ENCODE peak calls at places on chromosomes 5 and 9, in six cellular contexts. X is PC-3, S is ovary, E is breast epithelium, A is H9, F is left lung. U is an unnamed sample. For H3K4me1, the result is how much of the 10 kb centered on the place peaks cover.

GRCh38 chr5:134140530-134141201 is 26.2 kb downstream of the TCF7 start:
- DNase-seq in S (peak), E (peak), F (peak), A (peak), X (peak), U (peak)

GRCh38 chr5:73151733-73152410 is 21.1 kb upstream of the TMEM174 start:
- DNase-seq in E (no peak), S (no peak), X (no peak), F (no peak), A (no peak), U (no peak)

GRCh38 chr5:175235251-175235963 is 208.6 kb downstream of the DRD1 start:
- DNase-seq in F (no peak), E (no peak), A (no peak), S (no peak), X (no peak), U (no peak)

GRCh38 chr9:545480-545879 is 296.0 kb upstream of the DMRT1 start:
- DNase-seq in S (peak), E (no peak), X (no peak), F (peak), A (no peak), U (peak)

GRCh38 chr5:5331838-5332237 is 90.6 kb upstream of the ICE1 start:
- DNase-seq in E (no peak), F (no peak), S (no peak), A (no peak), X (no peak), U (no peak)

GRCh38 chr9:38215465-38215864 is 146.4 kb upstream of the SHB start:
- DNase-seq in E (no peak), F (no peak), S (no peak), A (no peak), X (no peak), U (no peak)

GRCh38 chr5:80082731-80083114 is 47.6 kb downstream of the THBS4 start:
- DNase-seq in S (peak), X (peak), A (peak), F (peak), E (peak), U (peak)

GRCh38 chr9:123550012-123550411 is 194.0 kb downstream of the CRB2 start:
- DNase-seq in S (no peak), A (no peak), F (no peak), X (no peak), E (no peak), U (no peak)

GRCh38 chr5:61732796-61733195 is 400.7 kb downstream of the ZSWIM6 start:
- DNase-seq in A (no peak), S (no peak), F (no peak), X (no peak), E (no peak), U (no peak)

GRCh38 chr9:33506626-33507370 is 17.3 kb upstream of the ANKRD18B start:
- DNase-seq in E (no peak), X (peak), F (peak), S (no peak), A (no peak), U (peak)

GRCh38 chr5:180691046-180691445 is 41.6 kb upstream of the FLT4 start:
- DNase-seq in X (no peak), E (no peak), F (no peak), A (no peak), S (no peak), U (no peak)
- H3K4me1 ChIP-seq in X (under half), E (under half), F (under half), A (under half), S (under half), U (under half)

DNA sequence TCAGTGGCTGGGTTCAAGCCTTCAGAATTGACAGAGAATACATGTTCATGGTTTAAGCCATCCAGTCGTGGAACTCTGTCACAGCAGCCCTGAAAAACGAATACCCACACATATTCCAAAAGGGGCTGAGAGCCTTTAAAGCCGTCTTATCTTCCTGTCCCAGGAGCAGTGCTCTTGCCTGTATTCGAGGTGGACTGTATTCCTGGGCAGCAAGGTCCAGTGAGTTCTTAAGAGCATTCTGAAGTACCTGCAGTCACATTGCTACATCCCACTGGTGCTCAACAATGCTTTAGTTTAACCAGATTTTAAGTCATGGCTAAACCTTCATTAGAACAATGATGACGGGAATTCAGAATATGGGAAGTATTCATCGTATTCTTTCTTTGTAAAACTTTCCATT is 380.7 kb upstream of the KLF4 start:
- DNase-seq in X (no peak), F (no peak), S (no peak), E (no peak), A (no peak), U (no peak)
- H3K4me1 ChIP-seq in X (under half), F (under half), S (under half), E (under half), A (under half), U (under half)

GRCh38 chr5:172751761-172752510 is 19.1 kb downstream of the DUSP1 start:
- DNase-seq in A (no peak), E (no peak), F (no peak), X (no peak), S (no peak), U (no peak)
- H3K4me1 ChIP-seq in A (under half), E (under half), F (under half), X (under half), S (under half), U (under half)

GRCh38 chr5:16918156-16918555 is 17.9 kb downstream of the MYO10 start:
- DNase-seq in X (no peak), F (no peak), E (no peak), S (peak), A (no peak), U (no peak)
- H3K4me1 ChIP-seq in X (under half), F (under half), E (under half), S (under half), A (under half), U (under half)

U was measured in testis.